ENCODE peak calls at places on chromosomes 16 and 17, in six cellular contexts. P, H, J, C, Q and Z are unnamed samples.

GRCh38 chr16:68995011-68995504 is 110.4 kb upstream of the HAS3 start:
- DNase-seq in P (no peak), H (no peak), J (no peak), C (peak), Q (no peak), Z (peak)

GRCh38 chr17:21042434-21043295 is at the start of gene USP22:
- DNase-seq in P (peak), H (no peak), J (peak), C (peak), Q (no peak), Z (no peak)

GRCh38 chr16:75264531-75264998 is 13.1 kb upstream of the BCAR1 start:
- DNase-seq in P (no peak), H (no peak), J (no peak), C (no peak), Q (no peak), Z (no peak)

GRCh38 chr17:42832213-42832933 is 824 bp upstream of the PSME3 start:
- DNase-seq in P (no peak), H (no peak), J (no peak), C (no peak), Q (no peak), Z (no peak)

GRCh38 chr17:77887464-77888241 is 70.8 kb upstream of the TNRC6C start:
- DNase-seq in P (peak), H (peak), J (peak), C (peak), Q (peak), Z (no peak)

GRCh38 chr17:20095366-20096080 is 86.4 kb downstream of the SPECC1 start:
- DNase-seq in P (peak), H (peak), J (no peak), C (peak), Q (no peak), Z (peak)

GRCh38 chr17:66549731-66550207 is 247.4 kb downstream of the PRKCA start:
- DNase-seq in P (no peak), H (no peak), J (no peak), C (peak), Q (no peak), Z (no peak)

GRCh38 chr17:61574542-61575351 is 16.3 kb downstream of the NACA2 start:
- DNase-seq in P (no peak), H (no peak), J (no peak), C (peak), Q (no peak), Z (peak)

GRCh38 chr16:86212706-86213426 is 297.5 kb upstream of the FOXF1 start:
- DNase-seq in P (no peak), H (no peak), J (no peak), C (no peak), Q (no peak), Z (no peak)

GRCh38 chr17:250487-251300 is 69.2 kb upstream of the DOC2B start:
- DNase-seq in P (peak), H (no peak), J (no peak), C (no peak), Q (no peak), Z (no peak)

GRCh38 chr17:33164556-33164881 is 128.6 kb downstream of the ASIC2 start:
- DNase-seq in P (no peak), H (no peak), J (no peak), C (no peak), Q (no peak), Z (no peak)

GRCh38 chr16:66568355-66568754 is 2.1 kb downstream of the CMTM1 start:
- DNase-seq in P (no peak), H (no peak), J (no peak), C (no peak), Q (no peak), Z (no peak)

GRCh38 chr17:49676276-49676868 is 1.5 kb downstream of the SPOP start:
- DNase-seq in P (no peak), H (no peak), J (no peak), C (no peak), Q (no peak), Z (no peak)

GRCh38 chr17:64572682-64573154 is 65.9 kb downstream of the CEP95 start:
- DNase-seq in P (no peak), H (no peak), J (no peak), C (peak), Q (no peak), Z (no peak)

GRCh38 chr16:3143598-3144330 is 8.9 kb downstream of the ZNF213 start:
- DNase-seq in P (peak), H (no peak), J (no peak), C (no peak), Q (no peak), Z (no peak)

GRCh38 chr17:32120086-32120485 is 22.2 kb upstream of the RHOT1 start:
- DNase-seq in P (no peak), H (no peak), J (no peak), C (no peak), Q (no peak), Z (no peak)

GRCh38 chr17:57519199-57519598 is 225.9 kb downstream of the CCDC182 start:
- DNase-seq in P (no peak), H (no peak), J (no peak), C (peak), Q (no peak), Z (no peak)